ENCODE peak calls at places on chromosomes 12 and 14, in four cellular contexts. K, I, M and F are unnamed samples.

GRCh38 chr14:106652494-106652893 is 1126.1 kb downstream of the TMEM121 start:
- DNase-seq in K (no peak), I (no peak), M (no peak), F (no peak)

GRCh38 chr14:51014086-51014485 is 69.8 kb upstream of the PYGL start:
- DNase-seq in K (no peak), I (no peak), M (peak; percentile 89), F (peak; percentile 82)

GRCh38 chr12:69642531-69642930 is 31.8 kb upstream of the LRRC10 start:
- DNase-seq in K (no peak), I (no peak), M (no peak), F (no peak)

GRCh38 chr12:76274699-76275098 is 73.5 kb downstream of the BBS10 start:
- DNase-seq in K (no peak), I (no peak), M (no peak), F (no peak)

GRCh38 chr14:75523771-75524171 is 1.5 kb downstream of the BATF start:
- DNase-seq in K (no peak), I (no peak), M (peak; percentile 53), F (no peak)

GRCh38 chr12:27689558-27690180 is 6.6 kb upstream of the REP15 start:
- DNase-seq in K (no peak), I (no peak), M (no peak), F (no peak)

GRCh38 chr14:105060751-105061427 is 4.3 kb downstream of the GPR132 start:
- DNase-seq in K (no peak), I (no peak), M (no peak), F (peak; percentile 83)

GRCh38 chr12:9867531-9867930 is 1.6 kb downstream of the CLEC2B start:
- DNase-seq in K (no peak), I (no peak), M (no peak), F (no peak)

GRCh38 chr14:38254565-38255407 is 1.1 kb downstream of the CLEC14A start:
- DNase-seq in K (no peak), I (peak; percentile 19), M (no peak), F (no peak)

GRCh38 chr12:76085159-76085868 is 829 bp upstream of the NAP1L1 start:
- DNase-seq in K (no peak), I (no peak), M (no peak), F (peak; percentile 62)

GRCh38 chr12:27646149-27646548 is 50.1 kb upstream of the REP15 start:
- DNase-seq in K (no peak), I (no peak), M (no peak), F (no peak)

GRCh38 chr12:26628234-26628633 is 204.8 kb downstream of the ITPR2 start:
- DNase-seq in K (no peak), I (no peak), M (peak; percentile 42), F (no peak)

GRCh38 chr14:99261916-99262787 is 9.8 kb downstream of the BCL11B start:
- DNase-seq in K (peak; percentile 41), I (no peak), M (no peak), F (peak; percentile 34)

GRCh38 chr12:46921754-46922113 is 95.9 kb upstream of the SLC38A4 start:
- DNase-seq in K (no peak), I (no peak), M (peak; percentile 17), F (no peak)

GRCh38 chr12:67151891-67152290 is 117.3 kb upstream of the CAND1 start:
- DNase-seq in K (no peak), I (no peak), M (no peak), F (no peak)

GRCh38 chr14:88848571-88848970 is 24.1 kb downstream of the TTC8 start:
- DNase-seq in K (no peak), I (no peak), M (peak; percentile 52), F (no peak)

GRCh38 chr14:100777366-100778077 is 48.4 kb upstream of the MEG3 start:
- DNase-seq in K (no peak), I (no peak), M (no peak), F (no peak)

GRCh38 chr14:20609215-20610001 is 18.2 kb upstream of the RNASE12 start:
- DNase-seq in K (peak; percentile 92), I (no peak), M (peak; percentile 97), F (peak; percentile 93)

GRCh38 chr14:69284170-69284569 is 24.2 kb downstream of the GALNT16 start:
- DNase-seq in K (no peak), I (no peak), M (no peak), F (no peak)

GRCh38 chr14:74257078-74257987 is 18.1 kb downstream of the VSX2 start:
- DNase-seq in K (peak; percentile 78), I (no peak), M (peak; percentile 61), F (peak; percentile 95)

GRCh38 chr14:77123381-77124344 is 17.9 kb downstream of the ZDHHC22 start:
- DNase-seq in K (no peak), I (no peak), M (peak; percentile 96), F (peak; percentile 42)

GRCh38 chr12:40393031-40393430 is 168.2 kb downstream of the LRRK2 start:
- DNase-seq in K (no peak), I (no peak), M (no peak), F (peak; percentile 8)
- H3K4me2 ChIP-seq in K (no peak overlapping the region), I (no peak overlapping the region), M (no peak overlapping the region), F (no peak overlapping the region)

DNA sequence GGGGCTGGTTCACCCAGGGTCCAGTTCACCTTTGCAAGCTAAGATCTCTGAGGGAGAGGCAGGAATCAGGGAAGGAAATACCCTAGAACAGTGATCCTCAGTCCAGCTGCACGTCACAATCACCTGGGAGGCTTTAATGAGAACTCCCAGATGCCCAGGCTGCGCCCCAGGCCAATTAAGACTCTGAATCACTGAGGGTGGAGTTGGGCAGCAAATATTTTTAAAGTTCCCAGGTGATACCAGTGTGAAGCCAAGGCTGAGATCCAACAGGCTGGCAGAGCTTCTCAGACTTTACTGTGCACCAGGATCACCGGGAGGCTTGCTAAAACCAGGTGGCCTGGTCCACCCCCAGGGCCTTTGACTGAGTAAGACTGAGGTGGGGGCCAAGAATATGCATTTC is 23.8 kb downstream of the MYL2 start:
- DNase-seq in K (no peak), I (no peak), M (peak; percentile 84), F (no peak)
- H3K27ac ChIP-seq in K (no peak overlapping the region), I (no peak overlapping the region), M (peak overlapping the region; percentile 50), F (no peak overlapping the region)

GRCh38 chr12:116735084-116735483 is 2.8 kb downstream of the SPRING1 start:
- DNase-seq in K (no peak), I (no peak), M (no peak), F (no peak)

GRCh38 chr12:116735951-116736599 is 1.8 kb downstream of the SPRING1 start:
- DNase-seq in K (no peak), I (no peak), M (peak; percentile 50), F (peak; percentile 66)

GRCh38 chr12:116736962-116737773 is 701 bp downstream of the SPRING1 start:
- DNase-seq in K (peak; percentile 49), I (no peak), M (no peak), F (peak; percentile 17)

GRCh38 chr12:116739381-116739887 is 1.3 kb downstream of the RNFT2 start:
- DNase-seq in K (no peak), I (no peak), M (no peak), F (peak; percentile 90)

DNA sequence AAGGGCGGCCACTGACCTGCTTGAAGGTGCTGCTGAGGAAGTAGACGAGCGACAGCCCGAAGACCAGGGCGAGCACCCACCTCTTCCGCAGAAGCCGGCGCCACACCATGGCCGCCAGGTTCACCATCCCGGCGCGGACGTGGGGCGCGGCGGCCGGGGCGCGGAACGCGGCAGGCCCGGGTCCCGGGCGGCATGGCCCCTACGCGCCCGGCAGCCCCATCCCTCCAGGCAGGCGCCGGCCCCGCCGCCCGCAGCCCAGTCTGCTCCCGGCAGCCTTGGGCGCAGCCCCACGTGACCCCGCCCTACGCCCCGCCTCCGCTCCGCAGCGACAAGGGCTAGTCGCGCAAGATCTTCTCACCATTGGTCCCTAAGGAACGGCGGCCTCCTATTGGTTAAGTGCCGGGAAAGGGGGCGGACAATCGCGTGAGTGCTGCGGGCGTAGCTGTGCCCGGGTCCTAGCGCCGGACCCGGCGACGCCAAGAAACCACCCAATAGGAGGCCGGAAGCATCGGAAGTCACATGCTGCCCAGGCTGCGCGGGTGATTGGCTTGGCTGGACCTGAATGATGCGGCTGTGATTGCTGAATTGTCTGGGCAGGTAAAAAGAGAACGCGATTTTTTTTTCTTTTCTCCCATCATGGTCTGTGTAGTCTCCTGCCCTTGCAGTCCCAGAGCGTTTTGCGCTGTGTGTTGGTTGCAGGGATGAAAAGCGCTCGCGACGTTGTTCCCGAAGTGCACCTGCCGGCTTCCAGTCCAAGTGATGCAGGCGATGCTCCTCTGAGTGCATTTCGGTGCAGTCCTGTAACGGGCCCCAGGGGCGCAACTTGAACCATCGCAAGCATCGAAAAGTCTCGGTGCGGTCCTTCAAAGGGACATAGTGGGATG is at the start of the genes RNFT2 and SPRING1:
- DNase-seq in K (peak; percentile 99), I (peak; percentile 97), M (peak; percentile 99), F (peak; percentile 100)
- TF ChIP-seq CTCF in K (no peak), I (no peak), M (peak; percentile 21), F (no peak)

DNA sequence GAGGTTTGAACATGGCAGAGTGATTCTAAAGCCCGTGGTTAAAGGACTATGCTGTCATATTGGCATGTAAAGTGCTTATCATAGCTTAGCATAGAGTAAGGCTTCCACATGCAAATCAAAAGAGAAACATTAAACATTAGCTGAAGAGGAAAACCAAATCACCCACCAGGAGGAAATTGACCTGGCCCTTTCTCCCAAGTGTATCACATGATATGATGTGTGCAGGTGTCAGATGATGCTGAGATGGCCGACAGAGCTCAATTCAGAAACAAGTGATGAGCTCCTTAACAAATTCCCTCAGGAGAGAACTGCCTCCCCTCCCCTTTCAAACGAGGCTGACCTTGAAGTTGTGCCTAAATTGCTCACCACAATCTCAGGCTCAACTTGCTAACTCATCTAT is 217.1 kb upstream of the BTG1 start:
- DNase-seq in K (no peak), I (no peak), M (no peak), F (no peak)
- H3K4me2 ChIP-seq in K (no peak overlapping the region), I (no peak overlapping the region), M (no peak overlapping the region), F (no peak overlapping the region)

GRCh38 chr12:64946132-64946829 is 121.8 kb downstream of the TBC1D30 start:
- DNase-seq in K (no peak), I (no peak), M (no peak), F (no peak)
- H3K27ac ChIP-seq in K (no peak overlapping the region), I (no peak overlapping the region), M (no peak overlapping the region), F (no peak overlapping the region)

DNA sequence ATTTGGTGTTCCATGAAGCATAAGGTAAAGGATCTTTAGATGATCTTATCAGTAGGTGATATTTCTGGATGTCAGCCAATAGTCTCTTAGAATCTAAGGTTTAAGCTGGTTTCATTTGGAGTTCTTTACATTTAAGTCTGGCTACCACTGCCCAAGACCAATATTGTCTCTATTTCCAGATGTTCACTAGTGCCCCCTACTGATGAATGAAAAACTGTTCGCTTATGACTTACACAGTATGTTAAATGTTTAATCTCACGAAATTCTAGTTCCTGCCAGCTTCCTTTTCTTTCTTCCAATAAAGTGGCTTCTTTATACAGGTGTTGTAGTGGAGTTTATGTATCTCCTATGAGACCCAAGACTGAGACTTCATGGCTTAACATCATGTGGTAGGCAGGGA is 31.8 kb upstream of the MIS18BP1 start:
- DNase-seq in K (peak; percentile 51), I (no peak), M (no peak), F (no peak)
- TF ChIP-seq CTCF in K (peak; percentile 56), I (no peak), M (peak; percentile 57), F (peak; percentile 23)

DNA sequence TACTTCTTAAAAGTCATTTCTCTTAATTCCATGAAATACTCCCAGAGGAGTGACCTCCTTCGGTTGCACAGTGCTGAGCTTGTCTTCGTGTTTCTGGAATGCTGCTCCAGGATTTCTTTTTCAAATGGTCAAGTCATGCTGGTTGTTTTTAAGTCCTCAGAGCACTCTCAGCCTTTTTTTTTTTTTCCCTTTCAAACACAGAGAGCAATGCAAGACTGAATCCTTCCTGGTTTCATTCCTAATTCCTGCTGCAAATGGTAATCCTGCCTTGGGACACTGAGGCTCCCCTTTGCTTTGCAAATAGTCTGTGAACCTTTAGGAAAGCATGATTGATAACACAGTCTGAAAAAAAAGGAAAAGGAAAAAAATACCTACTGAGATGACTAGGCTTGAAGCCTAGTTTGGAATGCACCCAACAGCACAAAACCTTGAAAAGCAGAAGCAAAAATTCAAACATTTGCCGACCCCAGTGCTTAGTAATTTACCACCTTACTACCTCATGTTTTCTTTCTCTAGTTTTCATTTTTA is 233.1 kb upstream of the DAAM1 start:
- DNase-seq in K (peak; percentile 23), I (no peak), M (no peak), F (peak; percentile 15)
- H3K4me2 ChIP-seq in K (peak overlapping the region; percentile 27), I (no peak overlapping the region), M (no peak overlapping the region), F (peak overlapping the region; percentile 61)